ENCODE peak calls at places on chromosomes 12 and 14, in ten cellular contexts. G is NCI-H2081 treated with DMSO at 0.1 percent for 48 hours; I is cardiac septum; F is non-pigmented ciliary epithelial cell; L is fibroblast of mammary gland; H is lower leg skin; T is T-cell; K is CD4-positive, alpha-beta memory T cell; O is nucleus accumbens; A is cortex of kidney. V is an unnamed sample.

GRCh38 chr12:34233618-34234017 is 211.3 kb downstream of the ALG10 start:
- DNase-seq in G (no peak), H (no peak), K (no peak), O (no peak), I (no peak), F (no peak), A (no peak), T (no peak), L (no peak), V (no peak)

GRCh38 chr14:81890020-81890419 is 356.4 kb upstream of the SEL1L start:
- DNase-seq in K (no peak), T (no peak), L (no peak), I (no peak), G (no peak), A (no peak), F (no peak), H (no peak), O (no peak), V (no peak)

GRCh38 chr12:82047480-82047879 is 288.3 kb upstream of the PPFIA2 start:
- DNase-seq in I (no peak), F (no peak), A (no peak), K (no peak), L (peak; percentile 4), G (no peak), H (peak; percentile 47), T (no peak), O (no peak), V (no peak)

GRCh38 chr14:55170526-55170925 is 20.9 kb downstream of the DLGAP5 start:
- DNase-seq in I (no peak), T (no peak), A (no peak), L (no peak), O (no peak), F (no peak), H (no peak), G (no peak), K (no peak), V (no peak)

GRCh38 chr14:56949828-56950227 is 139.5 kb upstream of the OTX2 start:
- DNase-seq in L (peak; percentile 2), A (no peak), I (no peak), G (no peak), O (no peak), H (no peak), T (no peak), F (no peak), K (no peak), V (no peak)

GRCh38 chr14:20262642-20263128 is 23.6 kb downstream of the OR11H4 start:
- DNase-seq in A (no peak), L (peak; percentile 90), K (no peak), F (peak; percentile 10), H (no peak), G (no peak), O (no peak), I (no peak), T (no peak), V (no peak)

GRCh38 chr12:57584050-57584449 is 6.9 kb upstream of the PIP4K2C start:
- DNase-seq in A (no peak), G (no peak), O (no peak), I (no peak), H (no peak), F (no peak), K (no peak), L (no peak), T (no peak), V (no peak)

GRCh38 chr14:78614651-78615050 is 444.5 kb downstream of the NRXN3 start:
- DNase-seq in F (no peak), L (no peak), I (no peak), H (no peak), G (no peak), O (no peak), K (no peak), T (no peak), A (no peak), V (no peak)

GRCh38 chr12:130608132-130608531 is 108.0 kb downstream of the RIMBP2 start:
- DNase-seq in I (no peak), F (no peak), O (no peak), A (no peak), H (no peak), L (no peak), T (no peak), K (no peak), G (no peak), V (no peak)

GRCh38 chr14:32258574-32258973 is 55.5 kb upstream of the RNU6-8 start:
- DNase-seq in I (no peak), H (no peak), L (peak; percentile 17), K (no peak), A (no peak), T (no peak), F (no peak), G (no peak), O (no peak), V (no peak)

GRCh38 chr12:5395443-5396401 is 36.2 kb upstream of the NTF3 start:
- DNase-seq in G (peak; percentile 98), L (no peak), H (no peak), I (no peak), A (no peak), O (no peak), T (no peak), F (no peak), K (no peak), V (no peak)

GRCh38 chr12:47088021-47088944 is 8.5 kb upstream of the AMIGO2 start:
- DNase-seq in F (no peak), A (no peak), L (no peak), H (no peak), O (no peak), T (no peak), G (peak; percentile 64), K (no peak), I (no peak), V (no peak)

GRCh38 chr12:51846911-51847829 is 1.3 kb downstream of the FIGNL2 start:
- DNase-seq in O (no peak), K (no peak), H (no peak), T (no peak), F (no peak), I (no peak), G (no peak), L (no peak), A (no peak), V (no peak)

GRCh38 chr14:71362920-71363584 is 455.8 kb downstream of the PCNX1 start:
- DNase-seq in I (no peak), H (no peak), K (no peak), O (no peak), A (no peak), L (peak; percentile 78), F (no peak), T (no peak), G (no peak), V (no peak)

V was measured in CMK.